ENCODE peak calls at places on chromosomes 12 and 14, in seven cellular contexts. One of them, this sample, is unnamed.

GRCh38 chr12:67431436-67432049 is 162.4 kb downstream of the CAND1 start:
- DNase-seq in cardiac muscle cell: peak
- DNase-seq in nucleus accumbens: no peak
- DNase-seq in erythroblast: no peak
- DNase-seq in psoas muscle: no peak
- DNase-seq in fibroblast of lung: no peak
- DNase-seq in B cell: no peak
- DNase-seq in this sample: no peak

GRCh38 chr14:71235865-71236264 is 328.6 kb downstream of the PCNX1 start:
- DNase-seq in erythroblast: no peak
- DNase-seq in B cell: no peak
- DNase-seq in nucleus accumbens: no peak
- DNase-seq in cardiac muscle cell: peak
- DNase-seq in fibroblast of lung: no peak
- DNase-seq in psoas muscle: no peak
- DNase-seq in this sample: no peak

GRCh38 chr12:54040148-54040494 is 7.3 kb downstream of the HOXC5 start:
- DNase-seq in psoas muscle: no peak
- DNase-seq in erythroblast: peak
- DNase-seq in nucleus accumbens: no peak
- DNase-seq in B cell: no peak
- DNase-seq in cardiac muscle cell: no peak
- DNase-seq in fibroblast of lung: no peak
- DNase-seq in this sample: peak

GRCh38 chr12:57111046-57111698 is at the start of gene STAT6:
- DNase-seq in nucleus accumbens: peak
- DNase-seq in psoas muscle: peak
- DNase-seq in erythroblast: peak
- DNase-seq in fibroblast of lung: peak
- DNase-seq in B cell: peak
- DNase-seq in cardiac muscle cell: peak
- DNase-seq in this sample: peak

GRCh38 chr14:40983604-40984003 is 623.1 kb upstream of the LRFN5 start:
- DNase-seq in cardiac muscle cell: peak
- DNase-seq in nucleus accumbens: no peak
- DNase-seq in erythroblast: no peak
- DNase-seq in B cell: no peak
- DNase-seq in fibroblast of lung: peak
- DNase-seq in psoas muscle: no peak
- DNase-seq in this sample: no peak

GRCh38 chr12:19230299-19230866 is 100.8 kb downstream of the PLEKHA5 start:
- DNase-seq in fibroblast of lung: no peak
- DNase-seq in erythroblast: no peak
- DNase-seq in cardiac muscle cell: no peak
- DNase-seq in nucleus accumbens: no peak
- DNase-seq in B cell: no peak
- DNase-seq in psoas muscle: no peak
- DNase-seq in this sample: no peak

GRCh38 chr12:108063192-108063591 is 65.9 kb upstream of the WSCD2 start:
- DNase-seq in erythroblast: peak
- DNase-seq in nucleus accumbens: no peak
- DNase-seq in cardiac muscle cell: peak
- DNase-seq in psoas muscle: no peak
- DNase-seq in fibroblast of lung: peak
- DNase-seq in B cell: no peak
- DNase-seq in this sample: peak

GRCh38 chr12:23893611-23894010 is 55.9 kb downstream of the SOX5 start:
- DNase-seq in psoas muscle: no peak
- DNase-seq in cardiac muscle cell: peak
- DNase-seq in B cell: no peak
- DNase-seq in nucleus accumbens: no peak
- DNase-seq in fibroblast of lung: no peak
- DNase-seq in erythroblast: no peak
- DNase-seq in this sample: no peak

GRCh38 chr14:76904100-76904739 is 78.0 kb downstream of the LRRC74A start:
- DNase-seq in fibroblast of lung: peak
- DNase-seq in cardiac muscle cell: peak
- DNase-seq in psoas muscle: peak
- DNase-seq in B cell: no peak
- DNase-seq in nucleus accumbens: no peak
- DNase-seq in erythroblast: no peak
- DNase-seq in this sample: no peak

GRCh38 chr12:71029302-71029701 is 108.8 kb upstream of the PTPRR start:
- DNase-seq in fibroblast of lung: no peak
- DNase-seq in psoas muscle: no peak
- DNase-seq in cardiac muscle cell: no peak
- DNase-seq in B cell: no peak
- DNase-seq in nucleus accumbens: no peak
- DNase-seq in erythroblast: no peak
- DNase-seq in this sample: no peak

GRCh38 chr14:101791919-101792572 is 30.5 kb downstream of the PPP2R5C start:
- DNase-seq in fibroblast of lung: peak
- DNase-seq in nucleus accumbens: no peak
- DNase-seq in psoas muscle: no peak
- DNase-seq in cardiac muscle cell: peak
- DNase-seq in B cell: no peak
- DNase-seq in erythroblast: peak
- DNase-seq in this sample: no peak

GRCh38 chr14:75274899-75275569 is 3.6 kb upstream of the FOS start:
- DNase-seq in fibroblast of lung: peak
- DNase-seq in nucleus accumbens: no peak
- DNase-seq in B cell: peak
- DNase-seq in erythroblast: peak
- DNase-seq in cardiac muscle cell: no peak
- DNase-seq in psoas muscle: no peak
- DNase-seq in this sample: no peak

GRCh38 chr12:115257791-115258190 is 573.8 kb upstream of the TBX3 start:
- DNase-seq in nucleus accumbens: no peak
- DNase-seq in cardiac muscle cell: peak
- DNase-seq in psoas muscle: no peak
- DNase-seq in fibroblast of lung: peak
- DNase-seq in B cell: no peak
- DNase-seq in erythroblast: no peak
- DNase-seq in this sample: no peak